ENCODE peak calls at places on chromosome 9, in eight cellular contexts. One of them, this sample, is unnamed. For H3K36me3, the result is how much of the 10 kb centered on the place peaks cover.

GRCh38 chr9:33407061-33407460 is 4.7 kb upstream of the AQP7 start:
- DNase-seq in naive thymus-derived CD4-positive, alpha-beta T cell: no peak
- DNase-seq in tibial artery: no peak
- DNase-seq in upper lobe of right lung: no peak
- DNase-seq in psoas muscle: no peak
- DNase-seq in lower lobe of right lung: no peak
- DNase-seq in hepatocyte: no peak
- DNase-seq in H1: no peak
- DNase-seq in this sample: no peak

GRCh38 chr9:115681599-115681998 is 472.0 kb upstream of the PAPPA start:
- DNase-seq in naive thymus-derived CD4-positive, alpha-beta T cell: no peak
- DNase-seq in tibial artery: no peak
- DNase-seq in upper lobe of right lung: no peak
- DNase-seq in psoas muscle: no peak
- DNase-seq in lower lobe of right lung: no peak
- DNase-seq in hepatocyte: no peak
- DNase-seq in H1: no peak
- DNase-seq in this sample: no peak

GRCh38 chr9:131635285-131635684 is 90.0 kb downstream of the PRRT1B start:
- DNase-seq in naive thymus-derived CD4-positive, alpha-beta T cell: peak
- DNase-seq in tibial artery: peak
- DNase-seq in upper lobe of right lung: peak
- DNase-seq in psoas muscle: peak
- DNase-seq in lower lobe of right lung: peak
- DNase-seq in hepatocyte: peak
- DNase-seq in H1: no peak
- DNase-seq in this sample: peak

GRCh38 chr9:115213777-115214428 is 95.9 kb upstream of the TNC start:
- DNase-seq in naive thymus-derived CD4-positive, alpha-beta T cell: no peak
- DNase-seq in tibial artery: no peak
- DNase-seq in upper lobe of right lung: no peak
- DNase-seq in psoas muscle: no peak
- DNase-seq in lower lobe of right lung: no peak
- DNase-seq in hepatocyte: peak
- DNase-seq in H1: no peak
- DNase-seq in this sample: no peak

GRCh38 chr9:121776009-121776738 is 124.7 kb downstream of the DAB2IP start:
- DNase-seq in naive thymus-derived CD4-positive, alpha-beta T cell: no peak
- DNase-seq in tibial artery: no peak
- DNase-seq in upper lobe of right lung: no peak
- DNase-seq in psoas muscle: no peak
- DNase-seq in lower lobe of right lung: peak
- DNase-seq in hepatocyte: no peak
- DNase-seq in H1: no peak
- DNase-seq in this sample: peak

GRCh38 chr9:72460342-72461312 is 60.8 kb upstream of the TMC1 start:
- DNase-seq in naive thymus-derived CD4-positive, alpha-beta T cell: no peak
- DNase-seq in tibial artery: no peak
- DNase-seq in upper lobe of right lung: no peak
- DNase-seq in psoas muscle: no peak
- DNase-seq in lower lobe of right lung: no peak
- DNase-seq in hepatocyte: no peak
- DNase-seq in H1: no peak
- DNase-seq in this sample: no peak

GRCh38 chr9:98314381-98315066 is 59.1 kb upstream of the TBC1D2 start:
- DNase-seq in naive thymus-derived CD4-positive, alpha-beta T cell: no peak
- DNase-seq in tibial artery: no peak
- DNase-seq in upper lobe of right lung: peak
- DNase-seq in psoas muscle: no peak
- DNase-seq in lower lobe of right lung: peak
- DNase-seq in hepatocyte: peak
- DNase-seq in H1: no peak
- DNase-seq in this sample: no peak

GRCh38 chr9:82116538-82116937 is 128.0 kb downstream of the SPATA31D1 start:
- DNase-seq in naive thymus-derived CD4-positive, alpha-beta T cell: no peak
- DNase-seq in tibial artery: no peak
- DNase-seq in upper lobe of right lung: no peak
- DNase-seq in psoas muscle: no peak
- DNase-seq in lower lobe of right lung: no peak
- DNase-seq in hepatocyte: no peak
- DNase-seq in H1: no peak
- DNase-seq in this sample: no peak

GRCh38 chr9:98805506-98806272 is 1.8 kb upstream of the GALNT12 start:
- DNase-seq in naive thymus-derived CD4-positive, alpha-beta T cell: no peak
- DNase-seq in tibial artery: no peak
- DNase-seq in upper lobe of right lung: no peak
- DNase-seq in psoas muscle: no peak
- DNase-seq in lower lobe of right lung: no peak
- DNase-seq in hepatocyte: peak
- DNase-seq in H1: no peak
- DNase-seq in this sample: no peak

GRCh38 chr9:16679327-16679821 is 191.1 kb downstream of the BNC2 start:
- DNase-seq in naive thymus-derived CD4-positive, alpha-beta T cell: no peak
- DNase-seq in tibial artery: no peak
- DNase-seq in upper lobe of right lung: no peak
- DNase-seq in psoas muscle: no peak
- DNase-seq in lower lobe of right lung: no peak
- DNase-seq in hepatocyte: no peak
- DNase-seq in H1: no peak
- DNase-seq in this sample: no peak

GRCh38 chr9:124493218-124493617 is 14.0 kb downstream of the NR5A1 start:
- DNase-seq in naive thymus-derived CD4-positive, alpha-beta T cell: no peak
- DNase-seq in tibial artery: no peak
- DNase-seq in upper lobe of right lung: no peak
- DNase-seq in psoas muscle: no peak
- DNase-seq in lower lobe of right lung: no peak
- DNase-seq in hepatocyte: no peak
- DNase-seq in H1: no peak
- DNase-seq in this sample: no peak

GRCh38 chr9:99023831-99024230 is 80.1 kb downstream of the COL15A1 start:
- DNase-seq in naive thymus-derived CD4-positive, alpha-beta T cell: no peak
- DNase-seq in tibial artery: peak
- DNase-seq in upper lobe of right lung: no peak
- DNase-seq in psoas muscle: peak
- DNase-seq in lower lobe of right lung: no peak
- DNase-seq in hepatocyte: peak
- DNase-seq in H1: no peak
- DNase-seq in this sample: no peak

DNA sequence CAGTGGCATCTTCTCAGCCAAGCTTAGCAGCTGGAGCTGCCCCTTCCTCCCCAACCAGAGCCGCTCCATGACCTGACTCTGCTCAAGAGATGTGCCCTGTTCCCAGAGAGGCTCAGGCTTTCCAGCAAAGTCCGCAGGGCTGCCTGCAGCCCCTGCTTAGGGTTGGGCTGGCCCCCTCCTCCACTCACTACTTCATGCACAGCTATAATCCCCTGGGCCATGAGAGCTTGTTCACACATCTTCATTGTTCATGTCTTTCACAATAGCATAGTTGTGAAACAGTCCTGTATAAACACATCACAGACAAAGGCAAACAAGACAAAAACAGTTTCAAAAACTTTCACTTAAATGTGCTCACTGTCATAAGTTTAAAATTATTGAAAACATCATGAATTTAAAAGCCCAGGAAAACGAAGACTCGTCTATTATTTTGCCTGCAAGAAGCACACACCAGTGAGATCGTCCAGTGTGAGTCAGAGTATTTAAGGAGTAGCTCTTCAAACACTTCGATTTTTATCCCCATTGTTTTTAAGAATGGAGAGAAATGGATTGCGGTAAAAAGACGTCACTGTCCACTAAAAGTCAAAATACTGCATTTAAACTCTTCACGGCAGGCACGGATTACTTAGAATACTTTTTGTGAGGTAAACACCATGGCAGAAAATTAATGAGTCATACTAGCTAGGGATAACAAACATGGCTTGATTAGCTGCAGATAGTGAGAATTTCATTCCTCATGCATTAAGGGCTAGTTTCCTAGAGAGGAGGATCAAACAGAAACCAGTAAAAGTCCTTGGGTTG is 40.7 kb upstream of the S1PR3 start:
- DNase-seq in naive thymus-derived CD4-positive, alpha-beta T cell: no peak
- DNase-seq in tibial artery: no peak
- DNase-seq in upper lobe of right lung: no peak
- DNase-seq in psoas muscle: no peak
- DNase-seq in lower lobe of right lung: no peak
- DNase-seq in hepatocyte: no peak
- DNase-seq in H1: no peak
- DNase-seq in this sample: no peak
- H3K4me3 ChIP-seq in naive thymus-derived CD4-positive, alpha-beta T cell: no peak
- H3K4me3 ChIP-seq in tibial artery: no peak
- H3K4me3 ChIP-seq in upper lobe of right lung: no peak
- H3K4me3 ChIP-seq in psoas muscle: no peak
- H3K4me3 ChIP-seq in lower lobe of right lung: no peak
- H3K4me3 ChIP-seq in hepatocyte: no peak
- H3K4me3 ChIP-seq in H1: no peak
- H3K4me3 ChIP-seq in this sample: no peak

GRCh38 chr9:129597355-129598088 is 23.4 kb downstream of the C9orf50 start:
- DNase-seq in naive thymus-derived CD4-positive, alpha-beta T cell: peak
- DNase-seq in tibial artery: peak
- DNase-seq in upper lobe of right lung: peak
- DNase-seq in psoas muscle: peak
- DNase-seq in lower lobe of right lung: peak
- DNase-seq in hepatocyte: peak
- DNase-seq in H1: peak
- DNase-seq in this sample: peak
- H3K27ac ChIP-seq in naive thymus-derived CD4-positive, alpha-beta T cell: no peak
- H3K27ac ChIP-seq in tibial artery: peak
- H3K27ac ChIP-seq in upper lobe of right lung: peak
- H3K27ac ChIP-seq in psoas muscle: peak
- H3K27ac ChIP-seq in lower lobe of right lung: peak
- H3K27ac ChIP-seq in hepatocyte: peak
- H3K27ac ChIP-seq in H1: no peak
- H3K27ac ChIP-seq in this sample: peak

DNA sequence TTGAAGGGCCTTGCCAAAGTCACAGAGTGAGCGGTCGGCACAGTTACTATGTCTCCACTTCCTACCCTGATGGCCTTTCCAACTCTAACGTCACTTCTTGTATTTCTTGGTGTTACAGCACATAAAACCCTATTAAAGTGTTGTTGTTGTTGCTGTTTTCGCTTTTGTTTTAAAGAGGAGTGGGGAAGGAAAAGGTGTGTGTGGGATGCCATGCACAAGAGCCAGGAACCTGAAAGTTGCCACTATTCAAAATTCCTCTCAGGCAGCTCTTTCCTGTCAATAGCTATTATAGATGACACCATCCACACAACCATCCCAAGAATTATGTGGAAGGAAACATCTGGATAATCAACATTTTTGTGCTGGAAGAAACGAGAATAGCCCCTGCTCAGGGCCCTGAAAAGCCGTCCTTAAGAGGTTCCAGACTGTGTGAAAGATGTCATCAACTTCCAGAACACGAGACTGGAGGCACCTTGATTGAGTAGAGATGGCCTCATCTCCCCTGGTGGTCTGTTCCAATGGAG is 79.3 kb downstream of the SHB start:
- DNase-seq in naive thymus-derived CD4-positive, alpha-beta T cell: no peak
- DNase-seq in tibial artery: no peak
- DNase-seq in upper lobe of right lung: no peak
- DNase-seq in psoas muscle: no peak
- DNase-seq in lower lobe of right lung: no peak
- DNase-seq in hepatocyte: no peak
- DNase-seq in H1: no peak
- DNase-seq in this sample: no peak
- H3K36me3 ChIP-seq in naive thymus-derived CD4-positive, alpha-beta T cell: under half
- H3K36me3 ChIP-seq in tibial artery: under half
- H3K36me3 ChIP-seq in upper lobe of right lung: under half
- H3K36me3 ChIP-seq in psoas muscle: under half
- H3K36me3 ChIP-seq in lower lobe of right lung: under half
- H3K36me3 ChIP-seq in hepatocyte: under half
- H3K36me3 ChIP-seq in H1: under half
- H3K36me3 ChIP-seq in this sample: under half

DNA sequence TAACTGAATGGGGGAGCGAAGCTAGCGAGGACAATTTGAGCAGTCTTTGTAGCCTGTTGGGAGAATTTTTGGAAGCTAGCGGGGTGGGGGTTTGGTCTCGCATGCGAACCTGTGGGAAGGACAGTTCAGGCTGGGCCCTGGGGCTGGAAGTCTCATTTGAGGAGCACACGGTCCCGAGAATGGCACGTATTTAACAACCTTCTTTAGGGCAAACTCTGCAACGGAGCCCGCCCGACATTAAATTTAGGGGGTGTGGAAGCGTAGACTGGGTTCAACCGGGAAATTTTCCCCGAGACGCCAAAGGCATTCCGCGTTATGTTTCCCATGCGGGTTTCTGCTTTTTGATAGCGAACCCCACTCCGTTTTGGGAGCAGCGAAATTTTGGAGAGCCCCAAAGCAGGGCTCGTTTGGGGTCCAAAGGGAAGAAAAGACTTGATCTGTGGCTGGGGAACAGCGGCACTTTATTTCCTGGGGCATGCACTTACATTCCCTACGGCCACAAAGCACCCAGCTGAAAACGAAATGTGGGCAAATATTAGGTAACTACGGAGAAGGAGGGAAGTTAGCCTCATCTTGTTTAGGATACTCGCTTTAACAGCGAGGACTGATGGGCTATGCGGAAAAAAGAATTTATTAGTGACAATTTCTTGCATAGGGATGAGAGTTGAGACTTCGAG is 35.3 kb upstream of the NFIB start:
- DNase-seq in naive thymus-derived CD4-positive, alpha-beta T cell: no peak
- DNase-seq in tibial artery: no peak
- DNase-seq in upper lobe of right lung: no peak
- DNase-seq in psoas muscle: no peak
- DNase-seq in lower lobe of right lung: no peak
- DNase-seq in hepatocyte: no peak
- DNase-seq in H1: no peak
- DNase-seq in this sample: no peak
- H3K4me3 ChIP-seq in naive thymus-derived CD4-positive, alpha-beta T cell: no peak
- H3K4me3 ChIP-seq in tibial artery: peak
- H3K4me3 ChIP-seq in upper lobe of right lung: peak
- H3K4me3 ChIP-seq in psoas muscle: peak
- H3K4me3 ChIP-seq in lower lobe of right lung: peak
- H3K4me3 ChIP-seq in hepatocyte: peak
- H3K4me3 ChIP-seq in H1: peak
- H3K4me3 ChIP-seq in this sample: peak